ENCODE peak calls at places on chromosomes 11 and 22, in nine cellular contexts. L is AG10803; E is activated CD4-positive, alpha-beta T cell treated with anti-CD3 and anti-CD28 coated beads for 24 hours; X is stimulated activated CD8-positive, alpha-beta memory T cell treated with anti-CD3 and anti-CD28 coated beads, Interleukin-15, amount 100 ng/mL, for 1 hour; S is ureter; B is frontal cortex; Q is GM23338; T is AG09319; W is progenitor cell of endocrine pancreas. O is an unnamed sample.
A peak's percentile ranks its signal among the peaks of the same experiment; 100 is the strongest.

GRCh38 chr11:75406338-75406777 is 7.0 kb downstream of the RPS3 start:
- DNase-seq in Q (no peak), X (no peak), B (no peak), T (no peak), S (no peak), W (no peak), L (peak; percentile 34), E (no peak), O (no peak)

GRCh38 chr11:34168642-34169051 is 63.2 kb downstream of the NAT10 start:
- DNase-seq in E (no peak), Q (no peak), S (no peak), X (no peak), W (no peak), B (no peak), L (peak; percentile 30), T (no peak), O (peak; percentile 72)

GRCh38 chr22:24302591-24302990 is 32.0 kb downstream of the SPECC1L start:
- DNase-seq in T (no peak), B (no peak), X (no peak), E (no peak), W (no peak), Q (no peak), L (no peak), S (no peak), O (no peak)

GRCh38 chr11:12806113-12806512 is 131.9 kb downstream of the TEAD1 start:
- DNase-seq in Q (no peak), X (no peak), E (no peak), B (no peak), L (no peak), S (no peak), W (no peak), T (no peak), O (no peak)

GRCh38 chr22:48513929-48514328 is 1313.7 kb downstream of the BRD1 start:
- DNase-seq in Q (no peak), B (no peak), S (no peak), L (no peak), X (no peak), E (no peak), W (no peak), T (no peak), O (no peak)

GRCh38 chr11:72141066-72141465 is 5.5 kb downstream of the FOLR3 start:
- DNase-seq in S (no peak), B (no peak), E (no peak), T (peak; percentile 43), W (no peak), X (no peak), Q (no peak), L (peak; percentile 94), O (no peak)

GRCh38 chr22:39907605-39908097 is 6.8 kb downstream of the GRAP2 start:
- DNase-seq in S (no peak), B (no peak), X (no peak), Q (no peak), L (no peak), E (no peak), T (no peak), W (no peak), O (no peak)

GRCh38 chr11:69243496-69244200 is 50.3 kb upstream of the MYEOV start:
- DNase-seq in B (no peak), L (no peak), S (peak; percentile 13), W (no peak), Q (no peak), T (no peak), E (no peak), X (no peak), O (no peak)

GRCh38 chr11:80109031-80109430 is 668.2 kb upstream of the TENM4 start:
- DNase-seq in X (no peak), W (no peak), Q (no peak), S (no peak), E (no peak), T (no peak), L (no peak), B (no peak), O (no peak)

GRCh38 chr11:88352139-88352538 is 14.6 kb upstream of the CTSC start:
- DNase-seq in Q (no peak), B (no peak), L (peak; percentile 69), T (no peak), X (no peak), S (no peak), E (no peak), W (no peak), O (no peak)

GRCh38 chr11:123904932-123905331 is 3.0 kb downstream of the OR8D4 start:
- DNase-seq in L (no peak), T (no peak), X (no peak), W (no peak), B (no peak), E (no peak), Q (no peak), S (no peak), O (no peak)

GRCh38 chr11:65653229-65654225 is 9.2 kb downstream of the RELA start:
- DNase-seq in T (no peak), L (no peak), Q (no peak), E (no peak), W (no peak), X (no peak), B (no peak), S (no peak), O (no peak)

GRCh38 chr11:116731097-116731761 is 41.6 kb downstream of the BUD13 start:
- DNase-seq in B (peak; percentile 60), L (peak; percentile 13), W (no peak), T (no peak), E (no peak), X (no peak), Q (peak; percentile 85), S (no peak), O (peak; percentile 85)

GRCh38 chr11:111063711-111064110 is 181.8 kb upstream of the POU2AF2 start:
- DNase-seq in E (no peak), X (no peak), L (no peak), Q (no peak), T (no peak), S (no peak), W (no peak), B (peak; percentile 18), O (no peak)

GRCh38 chr11:8793114-8793777 is 110.7 kb downstream of the RPL27A start:
- DNase-seq in S (no peak), L (peak; percentile 36), W (no peak), E (no peak), T (no peak), Q (no peak), X (no peak), B (no peak), O (no peak)

GRCh38 chr22:17964647-17965046 is 59.7 kb downstream of the MICAL3 start:
- DNase-seq in L (no peak), E (no peak), B (no peak), T (no peak), X (no peak), Q (no peak), S (no peak), W (no peak), O (peak; percentile 54)

GRCh38 chr22:45842141-45842831 is 134.7 kb downstream of the WNT7B start:
- DNase-seq in L (peak; percentile 71), T (no peak), W (no peak), B (no peak), E (no peak), X (no peak), Q (no peak), S (no peak), O (no peak)

GRCh38 chr11:26622201-26622600 is 50.1 kb upstream of the MUC15 start:
- DNase-seq in Q (no peak), L (no peak), X (no peak), T (no peak), S (no peak), E (no peak), B (no peak), W (no peak), O (no peak)

GRCh38 chr11:1500466-1501420 is 14.2 kb upstream of the MOB2 start:
- DNase-seq in Q (no peak), E (no peak), W (no peak), L (no peak), B (no peak), S (no peak), T (no peak), X (no peak), O (no peak)

O was measured in left kidney.